ENCODE peak calls at places on chromosome 10, in nine cellular contexts. U is breast epithelium, A is fibroblast of mammary gland, Y is ovary, B is AG09309, P is neural crest cell, O is ascending aorta, H is H9, M is kidney. I is an unnamed sample.

GRCh38 chr10:43380610-43381222 is 9.3 kb downstream of the FXYD4 start:
- DNase-seq in U (no peak), A (peak), Y (no peak), B (no peak), P (no peak), O (no peak), H (no peak), M (no peak), I (no peak)

GRCh38 chr10:87886635-87887034 is 23.2 kb downstream of the PTEN start:
- DNase-seq in U (no peak), A (no peak), Y (no peak), B (no peak), P (no peak), O (no peak), H (no peak), M (no peak), I (no peak)

GRCh38 chr10:31320179-31320597 is 1.2 kb downstream of the ZEB1 start:
- DNase-seq in U (no peak), A (no peak), Y (peak), B (no peak), P (peak), O (peak), H (peak), M (peak), I (peak)

GRCh38 chr10:110007171-110007700 is 548 bp upstream of the ADD3 start:
- DNase-seq in U (no peak), A (peak), Y (no peak), B (no peak), P (no peak), O (no peak), H (no peak), M (no peak), I (peak)

GRCh38 chr10:11159543-11160215 is 142.0 kb downstream of the CELF2 start:
- DNase-seq in U (peak), A (no peak), Y (no peak), B (no peak), P (no peak), O (peak), H (no peak), M (no peak), I (no peak)

GRCh38 chr10:19654576-19654975 is 161.7 kb upstream of the PLXDC2 start:
- DNase-seq in U (no peak), A (peak), Y (no peak), B (no peak), P (no peak), O (no peak), H (no peak), M (no peak), I (no peak)

GRCh38 chr10:80260295-80261243 is 28.9 kb downstream of the MAT1A start:
- DNase-seq in U (no peak), A (peak), Y (no peak), B (no peak), P (peak), O (no peak), H (peak), M (no peak), I (peak)

GRCh38 chr10:89576696-89577095 is 41.3 kb upstream of the SLC16A12 start:
- DNase-seq in U (no peak), A (no peak), Y (no peak), B (no peak), P (no peak), O (no peak), H (no peak), M (no peak), I (no peak)

GRCh38 chr10:121539757-121540156 is 58.5 kb downstream of the FGFR2 start:
- DNase-seq in U (no peak), A (no peak), Y (no peak), B (no peak), P (no peak), O (no peak), H (no peak), M (no peak), I (no peak)

GRCh38 chr10:90288403-90288933 is 569.4 kb downstream of the HTR7 start:
- DNase-seq in U (no peak), A (peak), Y (no peak), B (no peak), P (no peak), O (no peak), H (no peak), M (no peak), I (no peak)

GRCh38 chr10:61066661-61067353 is 122.8 kb upstream of the RHOBTB1 start:
- DNase-seq in U (no peak), A (no peak), Y (no peak), B (no peak), P (no peak), O (no peak), H (no peak), M (no peak), I (no peak)

GRCh38 chr10:72691470-72692056 is 380 bp upstream of the MCU start:
- DNase-seq in U (no peak), A (no peak), Y (no peak), B (no peak), P (no peak), O (no peak), H (peak), M (no peak), I (no peak)

GRCh38 chr10:21733710-21734109 is 199.7 kb downstream of the MLLT10 start:
- DNase-seq in U (no peak), A (no peak), Y (no peak), B (no peak), P (no peak), O (no peak), H (no peak), M (no peak), I (no peak)

GRCh38 chr10:121595806-121596667 is 2.2 kb downstream of the FGFR2 start:
- DNase-seq in U (no peak), A (no peak), Y (no peak), B (no peak), P (no peak), O (no peak), H (peak), M (no peak), I (no peak)

GRCh38 chr10:113947138-113948011 is 92.9 kb downstream of the NHLRC2 start:
- DNase-seq in U (no peak), A (no peak), Y (no peak), B (no peak), P (no peak), O (no peak), H (no peak), M (no peak), I (peak)

GRCh38 chr10:24465124-24465874 is 256.4 kb downstream of the KIAA1217 start:
- DNase-seq in U (peak), A (peak), Y (no peak), B (peak), P (no peak), O (no peak), H (no peak), M (peak), I (no peak)

GRCh38 chr10:10403762-10404161 is 613.9 kb upstream of the CELF2 start:
- DNase-seq in U (no peak), A (peak), Y (no peak), B (no peak), P (no peak), O (no peak), H (no peak), M (no peak), I (no peak)

GRCh38 chr10:91088300-91089140 is 131.9 kb upstream of the PCGF5 start:
- DNase-seq in U (no peak), A (peak), Y (no peak), B (no peak), P (no peak), O (no peak), H (no peak), M (no peak), I (no peak)

GRCh38 chr10:3570855-3571266 is 214.1 kb downstream of the KLF6 start:
- DNase-seq in U (peak), A (no peak), Y (no peak), B (no peak), P (peak), O (peak), H (no peak), M (no peak), I (no peak)

GRCh38 chr10:105950410-105950809 is 1214.1 kb downstream of the SORCS1 start:
- DNase-seq in U (no peak), A (peak), Y (no peak), B (no peak), P (peak), O (no peak), H (peak), M (no peak), I (peak)

GRCh38 chr10:74189999-74190421 is 39.0 kb downstream of the ADK start:
- DNase-seq in U (peak), A (peak), Y (no peak), B (peak), P (no peak), O (no peak), H (no peak), M (no peak), I (peak)

GRCh38 chr10:102918817-102919236 is 733 bp downstream of the CNNM2 start:
- DNase-seq in U (no peak), A (no peak), Y (no peak), B (no peak), P (no peak), O (no peak), H (no peak), M (no peak), I (peak)

GRCh38 chr10:116720241-116721047 is 21.9 kb downstream of the HSPA12A start:
- DNase-seq in U (no peak), A (no peak), Y (no peak), B (no peak), P (no peak), O (no peak), H (no peak), M (no peak), I (no peak)

GRCh38 chr10:50473756-50474155 is 150.0 kb downstream of the SGMS1 start:
- DNase-seq in U (no peak), A (no peak), Y (no peak), B (no peak), P (no peak), O (no peak), H (no peak), M (no peak), I (no peak)

GRCh38 chr10:44014644-44015250 is 366.1 kb upstream of the ZNF32 start:
- DNase-seq in U (no peak), A (no peak), Y (no peak), B (no peak), P (no peak), O (no peak), H (no peak), M (no peak), I (no peak)

GRCh38 chr10:127347202-127347959 is 151.0 kb upstream of the INSYN2A start:
- DNase-seq in U (no peak), A (no peak), Y (no peak), B (no peak), P (no peak), O (no peak), H (peak), M (no peak), I (no peak)

GRCh38 chr10:79149662-79150443 is 81.1 kb downstream of the ZMIZ1 start:
- DNase-seq in U (peak), A (peak), Y (peak), B (no peak), P (no peak), O (peak), H (peak), M (peak), I (peak)

GRCh38 chr10:131921191-131921590 is 20.4 kb downstream of the PPP2R2D start:
- DNase-seq in U (no peak), A (no peak), Y (no peak), B (no peak), P (no peak), O (no peak), H (peak), M (peak), I (no peak)

GRCh38 chr10:78905015-78905939 is 163.5 kb upstream of the ZMIZ1 start:
- DNase-seq in U (no peak), A (no peak), Y (no peak), B (no peak), P (no peak), O (no peak), H (peak), M (no peak), I (no peak)

GRCh38 chr10:129725890-129726631 is 238.0 kb downstream of the EBF3 start:
- DNase-seq in U (no peak), A (no peak), Y (no peak), B (no peak), P (no peak), O (no peak), H (no peak), M (peak), I (no peak)

GRCh38 chr10:33306756-33307519 is 27.5 kb downstream of the NRP1 start:
- DNase-seq in U (no peak), A (peak), Y (no peak), B (peak), P (no peak), O (no peak), H (no peak), M (no peak), I (no peak)

GRCh38 chr10:60816624-60817023 is 38.3 kb downstream of the CDK1 start:
- DNase-seq in U (peak), A (peak), Y (peak), B (peak), P (peak), O (no peak), H (no peak), M (no peak), I (peak)

GRCh38 chr10:87053121-87053520 is 33.0 kb downstream of the FAM25A start:
- DNase-seq in U (peak), A (no peak), Y (no peak), B (no peak), P (no peak), O (no peak), H (no peak), M (no peak), I (no peak)

GRCh38 chr10:77849039-77849664 is 77.4 kb downstream of the DLG5 start:
- DNase-seq in U (no peak), A (no peak), Y (no peak), B (no peak), P (peak), O (no peak), H (no peak), M (no peak), I (no peak)

GRCh38 chr10:88254091-88254490 is 329.0 kb downstream of the RNLS start:
- DNase-seq in U (no peak), A (peak), Y (no peak), B (peak), P (no peak), O (no peak), H (no peak), M (peak), I (peak)

GRCh38 chr10:93921338-93921737 is 27.6 kb downstream of the SLC35G1 start:
- DNase-seq in U (no peak), A (no peak), Y (no peak), B (no peak), P (no peak), O (no peak), H (peak), M (no peak), I (peak)

GRCh38 chr10:43688348-43688892 is 39.7 kb upstream of the ZNF32 start:
- DNase-seq in U (no peak), A (no peak), Y (no peak), B (no peak), P (no peak), O (no peak), H (no peak), M (no peak), I (no peak)

GRCh38 chr10:130631139-130631864 is 495.1 kb downstream of the GLRX3 start:
- DNase-seq in U (no peak), A (no peak), Y (no peak), B (no peak), P (no peak), O (no peak), H (no peak), M (no peak), I (no peak)

GRCh38 chr10:101442456-101442800 is 88.5 kb downstream of the BTRC start:
- DNase-seq in U (no peak), A (no peak), Y (no peak), B (no peak), P (no peak), O (no peak), H (no peak), M (no peak), I (no peak)

GRCh38 chr10:101441539-101442455 is 87.8 kb downstream of the BTRC start:
- DNase-seq in U (no peak), A (peak), Y (no peak), B (peak), P (no peak), O (no peak), H (no peak), M (no peak), I (peak)

GRCh38 chr10:101446071-101446470 is 92.1 kb downstream of the BTRC start:
- DNase-seq in U (no peak), A (no peak), Y (no peak), B (no peak), P (no peak), O (no peak), H (no peak), M (no peak), I (no peak)

GRCh38 chr10:101444499-101444898 is 90.5 kb downstream of the BTRC start:
- DNase-seq in U (no peak), A (no peak), Y (no peak), B (no peak), P (no peak), O (no peak), H (no peak), M (no peak), I (no peak)

DNA sequence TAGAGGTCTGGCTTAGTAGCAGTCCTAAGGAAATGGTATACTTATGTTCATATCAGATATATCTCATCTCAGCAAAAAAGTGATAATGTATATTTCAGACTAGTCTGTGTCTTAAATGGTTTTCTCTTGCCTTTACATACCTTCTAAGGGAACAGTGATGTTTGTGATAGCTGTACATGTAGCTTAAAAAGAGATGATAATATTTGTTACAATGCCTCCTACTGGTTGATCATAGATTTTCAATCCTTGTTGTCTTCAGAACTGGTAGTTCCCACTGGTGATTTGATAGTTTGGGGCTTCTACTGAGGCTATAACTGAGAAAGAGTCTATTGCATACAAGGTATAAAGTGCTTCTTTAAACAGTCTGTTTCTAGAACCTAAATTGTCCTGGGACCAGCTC is 90.1 kb downstream of the BTRC start:
- DNase-seq in U (no peak), A (peak), Y (no peak), B (no peak), P (no peak), O (no peak), H (no peak), M (no peak), I (no peak)
- TF ChIP-seq CTCF in U (no peak), A (peak), Y (no peak), B (peak), P (peak), O (no peak), H (peak), M (no peak), I (peak)

GRCh38 chr10:117860135-117860534 is 186.6 kb downstream of the RAB11FIP2 start:
- DNase-seq in U (no peak), A (no peak), Y (no peak), B (no peak), P (no peak), O (no peak), H (no peak), M (no peak), I (no peak)

GRCh38 chr10:117865945-117866344 is 180.8 kb downstream of the RAB11FIP2 start:
- DNase-seq in U (no peak), A (no peak), Y (no peak), B (no peak), P (no peak), O (no peak), H (no peak), M (no peak), I (no peak)

DNA sequence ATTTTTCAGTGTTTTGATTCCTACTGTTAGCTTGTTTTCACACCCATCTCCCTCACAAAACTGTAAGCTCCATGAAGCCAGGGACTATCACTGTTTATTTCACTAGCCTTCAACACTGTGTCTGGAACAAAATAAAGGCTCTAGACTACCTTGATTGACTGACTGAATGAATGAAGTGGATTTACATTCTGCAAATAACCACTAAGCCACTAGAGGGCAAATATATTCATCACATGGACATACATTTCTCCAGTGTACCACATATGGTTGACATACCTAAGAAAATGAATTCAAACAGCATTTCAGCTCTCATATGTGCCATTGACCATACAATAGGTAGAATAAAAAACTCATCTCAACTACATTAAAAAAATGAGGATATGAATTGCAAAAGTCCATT is 185.9 kb downstream of the RAB11FIP2 start:
- DNase-seq in U (no peak), A (peak), Y (no peak), B (no peak), P (no peak), O (no peak), H (no peak), M (no peak), I (no peak)
- TF ChIP-seq CTCF in U (no peak), A (peak), Y (no peak), B (no peak), P (peak), O (no peak), H (peak), M (no peak), I (peak)

GRCh38 chr10:53134050-53134449 is 361.5 kb upstream of the MBL2 start:
- DNase-seq in U (no peak), A (no peak), Y (no peak), B (no peak), P (no peak), O (no peak), H (no peak), M (no peak), I (no peak)

GRCh38 chr10:53140516-53140915 is 367.9 kb upstream of the MBL2 start:
- DNase-seq in U (no peak), A (no peak), Y (no peak), B (no peak), P (no peak), O (no peak), H (no peak), M (no peak), I (no peak)

GRCh38 chr10:53135897-53136253 is 363.3 kb upstream of the MBL2 start:
- DNase-seq in U (no peak), A (no peak), Y (no peak), B (no peak), P (no peak), O (no peak), H (no peak), M (no peak), I (no peak)

GRCh38 chr10:53130337-53130736 is 357.8 kb upstream of the MBL2 start:
- DNase-seq in U (no peak), A (no peak), Y (no peak), B (no peak), P (no peak), O (no peak), H (no peak), M (no peak), I (no peak)

DNA sequence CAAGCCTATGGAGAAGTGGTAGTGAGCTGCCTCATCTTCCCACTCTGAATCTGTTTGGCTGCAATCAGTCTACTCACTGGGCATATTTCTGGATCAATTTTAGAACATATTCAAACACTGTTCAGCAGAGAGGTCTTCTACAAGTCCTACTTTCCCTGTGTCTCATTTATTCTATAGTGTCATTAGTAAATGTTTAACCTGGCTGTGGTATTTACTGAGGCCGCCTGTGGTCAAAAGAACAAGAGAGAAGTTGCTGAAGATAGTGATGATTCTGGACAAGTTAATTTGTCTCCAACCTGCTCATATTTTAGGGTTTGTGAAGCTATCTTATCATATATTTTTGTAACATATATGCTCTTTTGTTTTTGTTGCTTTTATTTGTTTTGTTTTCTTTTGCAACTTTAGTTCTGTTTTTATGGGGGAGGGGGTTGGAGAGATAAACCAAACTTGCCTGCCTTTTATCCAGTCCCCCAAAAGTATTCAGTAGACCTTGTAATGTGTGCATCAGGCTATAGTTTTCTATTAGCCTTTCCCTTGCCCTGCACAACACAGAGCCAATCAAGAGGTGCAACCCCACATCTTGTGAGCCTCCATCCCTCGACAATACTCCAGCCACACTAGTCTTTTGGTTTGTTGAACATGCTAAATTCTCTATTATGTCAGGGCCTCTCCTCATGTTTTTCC is 362.8 kb upstream of the MBL2 start:
- DNase-seq in U (no peak), A (no peak), Y (no peak), B (no peak), P (no peak), O (no peak), H (no peak), M (no peak), I (no peak)
- TF ChIP-seq CTCF in U (no peak), A (no peak), Y (no peak), B (no peak), P (no peak), O (no peak), H (no peak), M (no peak), I (no peak)

GRCh38 chr10:62268399-62269076 is at the start of gene RTKN2:
- DNase-seq in U (peak), A (peak), Y (peak), B (peak), P (peak), O (peak), H (peak), M (peak), I (peak)
- TF ChIP-seq CTCF in U (no peak), A (no peak), Y (no peak), B (no peak), P (no peak), O (no peak), H (no peak), M (no peak), I (no peak)